ENCODE peak calls at places on chromosome 22, in five cellular contexts. N, H, T, W and O are unnamed samples. For H3K4me1, the result is how much of the 10 kb centered on the place peaks cover.

GRCh38 chr22:35467788-35468187 is 67.8 kb downstream of the MCM5 start:
- DNase-seq in N (peak), H (peak), T (peak), W (peak), O (peak)

GRCh38 chr22:31344369-31345330 is 1.5 kb downstream of the PATZ1 start:
- DNase-seq in N (peak), H (peak), T (peak), W (peak), O (peak)

GRCh38 chr22:50603511-50604255 is 3.1 kb downstream of the MAPK8IP2 start:
- DNase-seq in N (no peak), H (no peak), T (no peak), W (no peak), O (no peak)

GRCh38 chr22:31846161-31847115 is 92.6 kb downstream of the DEPDC5 start:
- DNase-seq in N (no peak), H (no peak), T (no peak), W (no peak), O (no peak)

GRCh38 chr22:37244922-37245722 is 1.1 kb upstream of the RAC2 start:
- DNase-seq in N (no peak), H (no peak), T (no peak), W (no peak), O (no peak)

GRCh38 chr22:49659924-49660315 is 167.8 kb downstream of the BRD1 start:
- DNase-seq in N (peak), H (peak), T (no peak), W (no peak), O (no peak)

GRCh38 chr22:41699264-41700104 is at the start of gene MEI1:
- DNase-seq in N (peak), H (peak), T (peak), W (peak), O (peak)

GRCh38 chr22:19357270-19358105 is 66.0 kb upstream of the CLTCL1 start:
- DNase-seq in N (no peak), H (no peak), T (no peak), W (no peak), O (no peak)

GRCh38 chr22:33126881-33127280 is 68.7 kb upstream of the SYN3 start:
- DNase-seq in N (no peak), H (no peak), T (no peak), W (no peak), O (no peak)

GRCh38 chr22:43085658-43086606 is 3.3 kb downstream of the TTLL1 start:
- DNase-seq in N (no peak), H (no peak), T (no peak), W (no peak), O (peak)

GRCh38 chr22:42277988-42278776 is 7.7 kb upstream of the TCF20 start:
- DNase-seq in N (no peak), H (no peak), T (no peak), W (no peak), O (no peak)

GRCh38 chr22:20179455-20180244 is 28.8 kb upstream of the CCDC188 start:
- DNase-seq in N (no peak), H (no peak), T (no peak), W (no peak), O (no peak)

GRCh38 chr22:37198290-37199102 is 10.4 kb upstream of the C1QTNF6 start:
- DNase-seq in N (peak), H (peak), T (peak), W (peak), O (peak)

GRCh38 chr22:36828815-36829214 is 12.0 kb upstream of the PVALB start:
- DNase-seq in N (no peak), H (no peak), T (no peak), W (no peak), O (no peak)

GRCh38 chr22:24571266-24571665 is 15.5 kb downstream of the SNRPD3 start:
- DNase-seq in N (no peak), H (no peak), T (no peak), W (no peak), O (no peak)

GRCh38 chr22:17734197-17734596 is 40.1 kb downstream of the BID start:
- DNase-seq in N (no peak), H (no peak), T (no peak), W (no peak), O (no peak)

GRCh38 chr22:24592144-24592845 is 578 bp downstream of the LRRC75B start:
- DNase-seq in N (no peak), H (no peak), T (peak), W (no peak), O (peak)

GRCh38 chr22:36088292-36088691 is 59.7 kb upstream of the RBFOX2 start:
- DNase-seq in N (no peak), H (no peak), T (no peak), W (no peak), O (no peak)

DNA sequence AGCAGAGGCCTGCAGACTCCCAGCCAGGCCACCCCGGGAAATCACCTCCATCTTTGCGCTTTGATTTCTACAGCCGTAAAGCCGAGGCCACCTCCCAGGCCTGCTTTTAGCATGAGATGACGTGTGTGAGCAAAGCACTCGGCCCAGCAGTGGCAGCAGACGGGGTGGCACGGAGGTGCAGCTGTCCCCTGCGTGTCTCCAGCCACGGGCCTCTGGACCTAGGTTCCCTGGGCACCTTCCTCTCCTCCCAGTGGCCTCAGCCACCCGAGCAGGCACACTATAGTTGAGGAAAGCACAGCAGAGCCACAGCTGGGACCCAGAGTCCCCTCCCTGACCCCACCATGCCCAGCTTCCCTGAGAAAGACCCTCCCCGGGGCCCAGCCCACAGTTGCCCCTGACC is 15.9 kb downstream of the GNAZ start:
- DNase-seq in N (no peak), H (no peak), T (no peak), W (no peak), O (no peak)
- H3K4me1 ChIP-seq in N (under half), H (under half), T (under half), W (under half), O (under half)

GRCh38 chr22:23176645-23177027 is 3.7 kb upstream of the BCR start:
- DNase-seq in N (no peak), H (no peak), T (no peak), W (no peak), O (no peak)

GRCh38 chr22:23177197-23177596 is 3.1 kb upstream of the BCR start:
- DNase-seq in N (no peak), H (no peak), T (no peak), W (no peak), O (no peak)

GRCh38 chr22:23179381-23180294 is 671 bp upstream of the BCR start:
- DNase-seq in N (peak), H (peak), T (peak), W (peak), O (peak)

GRCh38 chr22:23180301-23180892 is at the start of gene BCR:
- DNase-seq in N (peak), H (peak), T (peak), W (peak), O (peak)

GRCh38 chr22:23178512-23179254 is 1.6 kb upstream of the BCR start:
- DNase-seq in N (peak), H (peak), T (peak), W (peak), O (peak)
- H3K4me1 ChIP-seq in N (under half), H (under half), T (under half), W (half or more), O (under half)

GRCh38 chr22:40238425-40239344 is 61.0 kb downstream of the TNRC6B start:
- DNase-seq in N (peak), H (no peak), T (no peak), W (peak), O (no peak)
- H3K4me1 ChIP-seq in N (under half), H (under half), T (under half), W (half or more), O (half or more)

GRCh38 chr22:47674600-47674999 is 912.1 kb downstream of the TBC1D22A start:
- DNase-seq in N (no peak), H (no peak), T (no peak), W (no peak), O (no peak)

GRCh38 chr22:47681766-47682165 is 919.3 kb downstream of the TBC1D22A start:
- DNase-seq in N (no peak), H (no peak), T (no peak), W (no peak), O (no peak)

GRCh38 chr22:47676685-47677084 is 914.2 kb downstream of the TBC1D22A start:
- DNase-seq in N (no peak), H (no peak), T (no peak), W (no peak), O (no peak)

GRCh38 chr22:47678048-47678447 is 915.6 kb downstream of the TBC1D22A start:
- DNase-seq in N (no peak), H (no peak), T (no peak), W (no peak), O (no peak)

DNA sequence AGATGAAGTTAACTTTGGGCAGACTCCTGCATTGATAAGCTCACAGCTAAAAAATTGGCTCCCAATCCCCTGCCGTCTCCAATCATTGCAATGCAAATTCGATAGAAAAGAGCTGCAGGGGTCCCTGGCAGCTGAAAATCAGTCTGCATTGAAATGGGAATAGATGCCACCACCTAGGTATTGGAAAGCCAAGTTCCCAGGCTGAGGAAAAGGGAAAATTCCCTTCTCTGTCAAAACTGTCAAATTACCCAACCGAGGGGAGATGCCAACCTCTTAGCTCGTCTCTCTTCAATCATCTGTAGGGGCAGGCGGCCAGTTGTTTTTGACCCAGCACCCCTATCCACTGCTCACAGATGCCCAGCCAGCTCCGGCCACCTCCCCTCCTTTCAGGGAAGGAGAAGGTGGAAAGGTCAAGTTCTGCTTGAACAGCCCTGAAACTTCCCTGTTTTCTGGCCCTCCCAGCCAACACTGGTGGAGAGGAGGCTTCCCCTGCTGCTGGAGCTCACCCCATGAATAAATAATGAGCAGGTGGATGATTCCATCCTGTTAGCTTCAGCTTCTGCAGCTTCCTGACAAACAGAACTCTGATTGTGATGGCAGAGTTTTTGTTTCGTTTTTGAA is 916.3 kb downstream of the TBC1D22A start:
- DNase-seq in N (no peak), H (no peak), T (no peak), W (no peak), O (no peak)
- H3K4me1 ChIP-seq in N (under half), H (under half), T (under half), W (under half), O (under half)